ENCODE peak calls at places on chromosomes 6 and 20, in four cellular contexts. F is left lung, X is GM06990, T is Calu3. L is an unnamed sample.

GRCh38 chr6:21384211-21384610 is 209.3 kb upstream of the SOX4 start:
- DNase-seq in F (no peak), X (no peak), T (no peak), L (no peak)

GRCh38 chr6:9138856-9139426 is 703.6 kb upstream of the SLC35B3 start:
- DNase-seq in F (no peak), X (no peak), T (no peak), L (no peak)

GRCh38 chr20:63552481-63553249 is 1.3 kb upstream of the FNDC11 start:
- DNase-seq in F (no peak), X (peak), T (no peak), L (no peak)

GRCh38 chr6:43159599-43159998 is 11.5 kb upstream of the SRF start:
- DNase-seq in F (no peak), X (no peak), T (no peak), L (no peak)

GRCh38 chr6:95133578-95133977 is 443.8 kb upstream of the MANEA start:
- DNase-seq in F (no peak), X (no peak), T (peak), L (no peak)

GRCh38 chr6:108174371-108175175 is 8.8 kb downstream of the NR2E1 start:
- DNase-seq in F (no peak), X (no peak), T (no peak), L (peak)

GRCh38 chr20:57810511-57811372 is 100.9 kb upstream of the PMEPA1 start:
- DNase-seq in F (peak), X (no peak), T (peak), L (no peak)

GRCh38 chr20:48732081-48732829 is 95.5 kb downstream of the PREX1 start:
- DNase-seq in F (no peak), X (no peak), T (no peak), L (no peak)

GRCh38 chr6:89048985-89049384 is 31.6 kb upstream of the PNRC1 start:
- DNase-seq in F (no peak), X (no peak), T (no peak), L (no peak)

GRCh38 chr20:15446373-15446772 is 1109.0 kb upstream of the FLRT3 start:
- DNase-seq in F (no peak), X (no peak), T (no peak), L (no peak)

GRCh38 chr20:58650181-58650775 is 805 bp upstream of the STX16 start:
- DNase-seq in F (peak), X (peak), T (no peak), L (peak)

GRCh38 chr6:7761047-7761446 is 35.1 kb downstream of the BMP6 start:
- DNase-seq in F (no peak), X (no peak), T (no peak), L (no peak)

GRCh38 chr6:49205526-49205925 is 257.5 kb downstream of the MMUT start:
- DNase-seq in F (no peak), X (no peak), T (no peak), L (no peak)

GRCh38 chr20:57241592-57241991 is 24.8 kb downstream of the BMP7 start:
- DNase-seq in F (no peak), X (no peak), T (no peak), L (no peak)

GRCh38 chr20:2713285-2713684 is 20.7 kb downstream of the EBF4 start:
- DNase-seq in F (no peak), X (no peak), T (no peak), L (peak)

GRCh38 chr20:25984933-25985332 is 288.3 kb upstream of the ZNF337 start:
- DNase-seq in F (peak), X (no peak), T (no peak), L (peak)

GRCh38 chr20:64154590-64155257 is 9.5 kb upstream of the MYT1 start:
- DNase-seq in F (no peak), X (no peak), T (no peak), L (no peak)

GRCh38 chr20:46649650-46649949 is 1.7 kb downstream of the SLC13A3 start:
- DNase-seq in F (no peak), X (no peak), T (no peak), L (no peak)

GRCh38 chr20:23106271-23106851 is 20.2 kb upstream of the CD93 start:
- DNase-seq in F (no peak), X (no peak), T (no peak), L (no peak)

GRCh38 chr6:151917531-151918329 is 110.2 kb downstream of the ESR1 start:
- DNase-seq in F (no peak), X (no peak), T (no peak), L (no peak)

GRCh38 chr6:121539537-121539936 is 104.1 kb downstream of the GJA1 start:
- DNase-seq in F (no peak), X (no peak), T (no peak), L (no peak)

GRCh38 chr6:43496370-43497128 is 13.6 kb downstream of the LRRC73 start:
- DNase-seq in F (no peak), X (no peak), T (peak), L (peak)

GRCh38 chr6:1267057-1267732 is 44.7 kb upstream of the FOXQ1 start:
- DNase-seq in F (no peak), X (no peak), T (peak), L (no peak)

GRCh38 chr20:5531318-5532081 is 214.7 kb upstream of the PROKR2 start:
- DNase-seq in F (no peak), X (no peak), T (no peak), L (no peak)

GRCh38 chr6:44074383-44075136 is 52.7 kb downstream of the MRPL14 start:
- DNase-seq in F (peak), X (peak), T (peak), L (peak)

GRCh38 chr6:31122803-31123706 is 2.8 kb upstream of the CDSN start:
- DNase-seq in F (peak), X (no peak), T (peak), L (no peak)

GRCh38 chr6:163118941-163119340 is 295.6 kb upstream of the QKI start:
- DNase-seq in F (no peak), X (no peak), T (no peak), L (no peak)

GRCh38 chr6:163122365-163122764 is 292.2 kb upstream of the QKI start:
- DNase-seq in F (no peak), X (no peak), T (no peak), L (no peak)

GRCh38 chr6:163123098-163123497 is 291.4 kb upstream of the QKI start:
- DNase-seq in F (no peak), X (no peak), T (no peak), L (no peak)

DNA sequence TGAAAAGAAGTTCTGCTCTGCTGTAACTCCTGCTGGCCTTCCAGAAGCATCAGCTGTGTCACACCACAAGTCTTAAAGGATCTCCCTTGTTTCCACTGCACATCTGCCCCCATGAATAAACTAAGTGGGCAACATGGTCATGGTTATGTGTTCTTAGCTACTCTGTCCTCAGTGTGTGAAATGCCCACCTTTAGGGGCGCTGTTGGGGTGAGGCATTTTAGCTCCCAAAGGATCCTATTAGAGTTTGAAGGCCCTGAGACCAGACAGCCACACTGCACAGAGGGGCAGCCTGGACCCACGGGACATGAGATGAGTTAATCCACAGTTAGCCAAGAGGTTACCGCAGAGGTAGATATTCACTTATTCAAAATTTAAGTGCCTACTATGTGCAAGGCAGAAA is 294.3 kb upstream of the QKI start:
- DNase-seq in F (no peak), X (no peak), T (no peak), L (no peak)
- TF ChIP-seq CTCF in F (no peak), X (no peak), T (no peak), L (no peak)

GRCh38 chr20:52469143-52469542 is 277.6 kb upstream of the ZFP64 start:
- DNase-seq in F (no peak), X (no peak), T (no peak), L (no peak)
- TF ChIP-seq CTCF in F (no peak), X (no peak), T (no peak), L (no peak)

GRCh38 chr6:15908871-15909270 is 220.0 kb upstream of the MYLIP start:
- DNase-seq in F (no peak), X (no peak), T (no peak), L (no peak)

GRCh38 chr6:15905488-15906392 is 223.1 kb upstream of the MYLIP start:
- DNase-seq in F (no peak), X (peak), T (no peak), L (peak)

GRCh38 chr6:15906393-15906976 is 222.4 kb upstream of the MYLIP start:
- DNase-seq in F (no peak), X (no peak), T (no peak), L (no peak)

GRCh38 chr6:15909290-15910070 is 219.4 kb upstream of the MYLIP start:
- DNase-seq in F (no peak), X (no peak), T (no peak), L (no peak)

DNA sequence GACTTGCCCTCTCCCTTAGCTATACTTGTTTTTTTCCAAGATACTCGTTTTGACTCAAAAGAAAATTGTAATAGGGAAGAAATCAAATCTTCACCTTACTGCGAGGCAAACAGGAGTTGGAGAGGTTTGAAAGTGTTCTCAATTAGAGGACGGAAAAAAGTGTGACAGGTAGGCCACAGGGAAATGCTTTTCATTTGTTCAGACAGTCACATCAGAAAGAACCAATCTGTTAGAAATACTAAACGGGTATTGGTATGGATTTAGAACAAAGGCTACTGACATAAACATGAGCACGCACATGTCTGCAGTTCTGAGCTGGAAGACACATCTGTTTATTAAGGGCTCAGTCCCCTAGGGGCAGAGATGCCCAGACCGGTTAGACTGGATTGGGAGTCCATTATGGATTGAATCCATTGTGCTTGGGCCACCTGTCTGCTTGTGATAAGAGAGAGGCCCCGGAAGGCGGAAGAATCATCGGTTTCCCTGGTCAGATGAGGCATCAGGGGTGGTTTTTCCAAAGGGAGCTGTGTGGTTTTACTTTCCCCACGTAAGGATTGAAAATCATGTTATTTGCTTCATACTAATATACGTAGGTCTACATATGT is 220.9 kb upstream of the MYLIP start:
- DNase-seq in F (no peak), X (no peak), T (peak), L (no peak)
- TF ChIP-seq CTCF in F (no peak), X (no peak), T (no peak), L (no peak)

DNA sequence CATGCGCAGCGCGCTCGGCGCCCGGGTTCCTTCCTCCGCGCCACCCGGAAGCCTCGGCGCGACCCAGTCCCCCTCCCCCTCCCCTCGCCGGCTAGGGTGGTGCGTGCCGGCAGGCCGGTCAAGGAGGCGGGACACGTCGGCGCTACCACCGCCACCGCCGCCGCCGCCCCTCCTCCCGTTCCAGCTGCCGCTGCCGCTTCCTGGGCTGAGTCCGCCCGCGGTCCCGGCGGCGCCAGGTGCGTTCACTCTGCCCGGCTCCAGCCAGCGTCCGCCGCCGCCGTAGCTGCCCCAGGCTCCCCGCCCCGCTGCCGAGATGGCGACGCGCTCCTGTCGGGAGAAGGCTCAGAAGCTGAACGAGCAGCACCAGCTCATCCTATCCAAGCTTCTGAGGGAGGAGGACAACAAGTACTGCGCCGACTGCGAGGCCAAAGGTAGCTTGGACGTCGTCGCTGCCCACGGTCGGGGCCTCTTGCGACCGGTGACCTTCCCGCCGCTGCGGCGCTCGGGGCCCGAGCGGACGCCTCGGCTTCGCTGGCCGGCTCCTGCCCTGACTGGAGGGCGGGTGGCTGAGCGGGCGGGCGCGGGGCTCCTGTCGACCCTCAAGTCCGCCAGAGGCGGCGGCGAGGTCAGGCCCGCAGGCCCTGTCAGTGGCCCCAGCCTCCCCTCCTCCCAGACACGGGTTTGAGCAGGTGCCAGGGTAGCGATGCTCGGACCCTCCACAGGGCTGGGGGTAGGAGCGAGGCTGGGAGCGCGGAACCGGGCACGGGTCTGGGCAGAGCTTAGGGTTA is at the start of gene SMAP1:
- DNase-seq in F (peak), X (peak), T (peak), L (peak)
- TF ChIP-seq CTCF in F (no peak), X (no peak), T (no peak), L (no peak)

GRCh38 chr6:14709066-14709670 is 536.7 kb upstream of the JARID2 start:
- DNase-seq in F (no peak), X (no peak), T (no peak), L (no peak)

GRCh38 chr6:14707971-14708465 is 537.9 kb upstream of the JARID2 start:
- DNase-seq in F (no peak), X (no peak), T (no peak), L (no peak)

GRCh38 chr6:14705841-14706377 is 540.0 kb upstream of the JARID2 start:
- DNase-seq in F (no peak), X (no peak), T (no peak), L (no peak)

GRCh38 chr6:14704383-14705271 is 541.2 kb upstream of the JARID2 start:
- DNase-seq in F (no peak), X (no peak), T (no peak), L (no peak)

DNA sequence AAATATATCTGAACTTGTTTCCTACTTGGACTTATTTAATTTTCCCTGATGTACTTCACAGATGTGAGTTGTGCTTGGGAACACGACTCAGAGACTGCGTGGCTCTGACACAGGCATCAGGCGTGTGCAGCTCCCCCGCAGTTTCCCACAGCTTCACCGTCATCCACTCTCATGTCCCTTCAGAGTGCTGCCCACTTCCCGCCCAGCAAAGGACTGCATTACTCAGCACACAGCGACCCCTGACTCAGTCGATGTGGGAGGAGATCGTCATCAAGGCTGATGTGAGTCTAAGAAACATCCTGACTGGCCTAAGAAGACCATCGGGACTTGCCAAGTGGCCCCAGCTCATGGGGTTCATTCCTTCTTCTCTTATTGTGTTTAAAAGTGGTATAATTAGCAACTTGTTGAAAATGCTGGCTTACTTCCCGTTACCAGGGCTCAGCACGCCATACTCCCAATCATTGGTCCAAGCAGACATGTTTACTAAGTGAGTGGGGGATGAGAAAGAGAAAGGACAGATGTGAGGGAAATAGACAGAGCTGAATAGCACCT is 539.4 kb upstream of the JARID2 start:
- DNase-seq in F (peak), X (no peak), T (no peak), L (no peak)
- TF ChIP-seq CTCF in F (no peak), X (no peak), T (no peak), L (no peak)

GRCh38 chr6:117880824-117881223 is 26.2 kb upstream of the SLC35F1 start:
- DNase-seq in F (no peak), X (no peak), T (no peak), L (no peak)
- TF ChIP-seq CTCF in F (no peak), X (no peak), T (no peak), L (no peak)

DNA sequence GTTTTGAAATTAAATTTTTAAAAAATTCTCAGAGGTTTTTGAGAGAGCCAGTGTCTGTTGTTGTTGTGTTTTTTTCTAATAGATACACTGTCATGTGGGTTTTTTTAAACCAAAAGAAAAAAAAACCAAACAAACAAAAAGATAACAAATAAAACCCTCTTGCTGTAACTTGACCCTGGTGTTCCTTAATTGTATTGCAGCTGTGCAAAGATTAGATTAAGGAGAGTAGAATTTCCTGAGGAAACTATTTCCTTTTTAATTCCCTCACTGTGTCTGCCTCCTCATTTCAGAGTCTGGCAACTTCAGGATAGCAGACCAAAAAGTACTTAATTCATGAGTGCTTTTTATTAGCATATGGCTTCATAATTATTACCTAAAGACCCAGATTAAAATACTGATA is 281.9 kb downstream of the EPM2A start:
- DNase-seq in F (no peak), X (no peak), T (no peak), L (no peak)
- TF ChIP-seq CTCF in F (no peak), X (peak), T (no peak), L (no peak)

L was measured in GM13976.